ENCODE peak calls at places on chromosome 14, in eight cellular contexts. K, H, C, Q, M, Y, B and V are unnamed samples.

GRCh38 chr14:74712499-74713394 is at the start of the genes AREL1 and FCF1:
- DNase-seq in B (peak; percentile 86), K (peak; percentile 95), H (peak; percentile 92), Q (peak; percentile 83), C (peak; percentile 56), M (peak; percentile 80), Y (peak; percentile 86), V (peak; percentile 83)

GRCh38 chr14:34250959-34251358 is 211.1 kb downstream of the SPTSSA start:
- DNase-seq in C (no peak), Q (no peak), K (no peak), Y (no peak), B (no peak), H (no peak), M (no peak), V (no peak)

GRCh38 chr14:81776531-81776930 is 242.9 kb upstream of the SEL1L start:
- DNase-seq in C (no peak), M (no peak), K (no peak), B (no peak), H (no peak), Q (no peak), Y (no peak), V (no peak)

GRCh38 chr14:52801014-52801708 is 9.8 kb upstream of the GNPNAT1 start:
- DNase-seq in H (no peak), Q (no peak), Y (no peak), K (no peak), M (no peak), B (no peak), C (peak; percentile 32), V (no peak)

GRCh38 chr14:77498984-77499527 is 440 bp upstream of the ISM2 start:
- DNase-seq in M (peak; percentile 22), B (no peak), H (peak; percentile 7), C (no peak), Y (peak; percentile 77), Q (no peak), K (no peak), V (no peak)

GRCh38 chr14:31880935-31881334 is 196.2 kb upstream of the ARHGAP5 start:
- DNase-seq in M (no peak), Q (no peak), K (no peak), C (no peak), H (peak; percentile 29), B (peak; percentile 51), Y (no peak), V (no peak)

GRCh38 chr14:102726191-102726949 is 50.9 kb upstream of the TRAF3 start:
- DNase-seq in B (no peak), H (no peak), C (no peak), M (peak; percentile 67), Y (no peak), Q (no peak), K (no peak), V (no peak)

GRCh38 chr14:106564058-106564643 is 1037.8 kb downstream of the TMEM121 start:
- DNase-seq in B (peak; percentile 17), M (no peak), K (peak; percentile 67), H (peak; percentile 54), Q (no peak), C (no peak), Y (no peak), V (no peak)

GRCh38 chr14:74562515-74563232 is 49.4 kb downstream of the LTBP2 start:
- DNase-seq in B (no peak), K (no peak), C (no peak), Q (peak; percentile 51), H (no peak), M (no peak), Y (no peak), V (no peak)

GRCh38 chr14:35229495-35230089 is 62.6 kb upstream of the PSMA6 start:
- DNase-seq in C (no peak), M (no peak), K (peak; percentile 61), Y (no peak), Q (no peak), B (no peak), H (peak; percentile 46), V (no peak)

GRCh38 chr14:59306775-59307174 is 118.3 kb downstream of the DAAM1 start:
- DNase-seq in B (peak; percentile 23), Q (no peak), H (no peak), M (no peak), Y (no peak), C (peak; percentile 73), K (no peak), V (peak; percentile 73)

GRCh38 chr14:68039593-68039992 is 220.0 kb downstream of the RAD51B start:
- DNase-seq in M (no peak), Y (no peak), B (no peak), Q (no peak), K (peak; percentile 5), H (no peak), C (peak; percentile 27), V (no peak)

GRCh38 chr14:77830692-77831091 is 30.8 kb downstream of the ADCK1 start:
- DNase-seq in Y (no peak), Q (no peak), H (no peak), C (peak; percentile 29), K (no peak), M (no peak), B (peak; percentile 20), V (no peak)

GRCh38 chr14:50395448-50395847 is 1.2 kb downstream of the CDKL1 start:
- DNase-seq in Q (no peak), M (no peak), H (peak; percentile 38), K (peak; percentile 7), C (no peak), Y (no peak), B (no peak), V (no peak)

GRCh38 chr14:33812181-33812580 is 138.7 kb downstream of the EGLN3 start:
- DNase-seq in Q (no peak), H (no peak), B (no peak), C (no peak), M (no peak), K (no peak), Y (no peak), V (no peak)

DNA sequence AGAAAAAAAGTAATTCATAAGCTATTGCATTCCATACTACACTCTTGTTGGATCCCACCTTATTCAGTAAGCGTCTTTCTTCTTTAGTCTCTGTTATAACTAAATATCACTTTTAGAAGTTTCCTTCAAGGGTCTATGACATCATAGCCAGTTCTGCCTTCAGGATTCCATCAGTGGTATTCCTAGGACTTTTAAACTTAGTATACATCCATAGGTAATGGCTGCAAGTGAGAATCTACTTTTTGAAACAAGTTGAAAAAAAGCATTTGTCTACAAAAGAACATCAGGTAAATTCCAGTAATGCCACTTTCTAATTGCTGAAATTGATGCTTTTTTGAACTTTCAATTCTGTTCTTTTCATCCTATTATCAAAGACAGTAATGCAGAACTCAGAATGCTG is at the start of gene FSCB:
- DNase-seq in K (no peak), M (no peak), B (no peak), H (no peak), Q (no peak), C (no peak), Y (no peak), V (no peak)
- H3K4me1 ChIP-seq in K (no peaks in the 10 kb centered on the region), M (no peaks in the 10 kb centered on the region), B (no peaks in the 10 kb centered on the region), H (no peaks in the 10 kb centered on the region), Q (no peaks in the 10 kb centered on the region), C (no peaks in the 10 kb centered on the region), Y (no peaks in the 10 kb centered on the region), V (peaks cover 4% of the 10 kb centered on the region)

GRCh38 chr14:69092840-69093422 is 60.0 kb downstream of the DCAF5 start:
- DNase-seq in H (no peak), M (no peak), Y (no peak), Q (no peak), K (no peak), B (no peak), C (no peak), V (no peak)
- H3K27ac ChIP-seq in H (no peak overlapping the region), M (peak overlapping the region; percentile 54), Y (peak overlapping the region; percentile 48), Q (peak overlapping the region; percentile 50), K (no peak overlapping the region), B (peak overlapping the region; percentile 4), C (no peak overlapping the region), V (peak overlapping the region; percentile 12)

GRCh38 chr14:61368061-61368710 is 46.8 kb downstream of the PRKCH start:
- DNase-seq in H (no peak), B (peak; percentile 74), C (no peak), M (no peak), Q (no peak), K (no peak), Y (no peak), V (no peak)
- H3K4me1 ChIP-seq in H (no peaks in the 10 kb centered on the region), B (peaks cover 64% of the 10 kb centered on the region), C (peaks cover 11% of the 10 kb centered on the region), M (no peaks in the 10 kb centered on the region), Q (no peaks in the 10 kb centered on the region), K (no peaks in the 10 kb centered on the region), Y (peaks cover 57% of the 10 kb centered on the region), V (peaks cover 19% of the 10 kb centered on the region)

DNA sequence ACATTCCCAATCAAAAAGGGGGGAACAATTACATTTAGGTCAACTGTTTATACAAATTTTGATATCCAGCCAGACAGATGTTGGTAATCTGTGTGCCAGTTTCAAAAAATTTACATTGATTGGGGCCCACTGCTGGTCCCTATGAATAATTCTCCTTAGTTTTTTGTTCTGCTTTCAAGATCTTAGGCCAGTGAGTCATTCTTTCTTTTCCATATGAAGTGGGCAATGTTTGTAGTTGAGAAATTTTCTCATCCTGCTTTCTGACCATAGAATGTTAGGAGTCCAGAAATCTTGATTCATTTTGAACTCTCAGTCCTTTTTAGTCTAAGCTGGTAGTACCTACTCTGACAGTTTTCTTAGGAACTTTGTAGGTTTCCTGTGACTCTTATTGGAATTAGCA is 244.3 kb downstream of the DIO2 start:
- DNase-seq in Q (no peak), B (no peak), M (no peak), Y (no peak), H (no peak), C (no peak), K (no peak), V (no peak)
- H3K27ac ChIP-seq in Q (no peak overlapping the region), B (no peak overlapping the region), M (no peak overlapping the region), Y (no peak overlapping the region), H (no peak overlapping the region), C (no peak overlapping the region), K (no peak overlapping the region), V (no peak overlapping the region)

GRCh38 chr14:91400696-91401095 is 16.9 kb downstream of the CCDC88C start:
- DNase-seq in B (no peak), M (no peak), H (peak; percentile 45), Q (no peak), K (no peak), C (no peak), Y (no peak), V (no peak)
- H3K4me1 ChIP-seq in B (peaks cover 3% of the 10 kb centered on the region), M (peaks cover 69% of the 10 kb centered on the region), H (peaks cover 13% of the 10 kb centered on the region), Q (peaks cover 40% of the 10 kb centered on the region), K (peaks cover 10% of the 10 kb centered on the region), C (peaks cover 15% of the 10 kb centered on the region), Y (peaks cover 97% of the 10 kb centered on the region), V (peaks cover 44% of the 10 kb centered on the region)